ENCODE peak calls at places on chromosomes 1 and 21, in six cellular contexts. N, P, U, L, B and E are unnamed samples.

GRCh38 chr1:28173980-28174297 is 2.6 kb downstream of the PTAFR start:
- DNase-seq in B (no peak), L (no peak), P (no peak), N (peak), U (no peak), E (no peak)

GRCh38 chr1:246624091-246624490 is 57.8 kb downstream of the CNST start:
- DNase-seq in U (no peak), B (no peak), N (no peak), P (no peak), L (no peak), E (no peak)

GRCh38 chr1:84199257-84199656 is 55.2 kb downstream of the PRKACB start:
- DNase-seq in L (no peak), P (no peak), B (no peak), N (no peak), U (no peak), E (no peak)

GRCh38 chr1:85361106-85361505 is 84.7 kb upstream of the BCL10 start:
- DNase-seq in P (no peak), U (no peak), B (no peak), L (no peak), N (peak), E (no peak)

GRCh38 chr21:44011774-44012473 is at the start of gene TRAPPC10:
- DNase-seq in L (peak), P (peak), U (peak), B (peak), N (peak), E (peak)

GRCh38 chr1:225660544-225660946 is 7.6 kb upstream of the ENAH start:
- DNase-seq in U (no peak), B (no peak), P (no peak), N (no peak), L (no peak), E (no peak)

GRCh38 chr1:180633092-180634045 is 1.5 kb downstream of the XPR1 start:
- DNase-seq in L (no peak), P (no peak), U (no peak), B (no peak), N (no peak), E (no peak)

GRCh38 chr1:201157949-201158348 is 3.7 kb upstream of the TMEM9 start:
- DNase-seq in P (no peak), B (no peak), U (no peak), N (no peak), L (no peak), E (no peak)

GRCh38 chr1:70840260-70840953 is 207.2 kb downstream of the PTGER3 start:
- DNase-seq in N (no peak), P (no peak), U (no peak), L (no peak), B (no peak), E (no peak)

GRCh38 chr1:53643061-53643880 is 95.7 kb downstream of the GLIS1 start:
- DNase-seq in P (no peak), L (peak), B (no peak), N (no peak), U (no peak), E (no peak)

GRCh38 chr1:212255705-212256307 is 29.4 kb upstream of the PPP2R5A start:
- DNase-seq in L (no peak), B (no peak), N (no peak), P (no peak), U (no peak), E (no peak)

GRCh38 chr21:15935530-15935929 is 205.7 kb downstream of the USP25 start:
- DNase-seq in N (no peak), B (no peak), U (no peak), P (no peak), L (no peak), E (no peak)

GRCh38 chr1:65527211-65527610 is 106.7 kb downstream of the LEPR start:
- DNase-seq in B (no peak), L (no peak), P (no peak), U (no peak), N (no peak), E (no peak)

GRCh38 chr1:99481391-99481996 is 164.4 kb upstream of the PALMD start:
- DNase-seq in N (peak), L (no peak), P (no peak), B (peak), U (no peak), E (no peak)

GRCh38 chr1:154157520-154158306 is 2.8 kb upstream of the NUP210L start:
- DNase-seq in L (no peak), P (peak), B (peak), U (peak), N (peak), E (no peak)

GRCh38 chr1:224809613-224810012 is 119.9 kb upstream of the DNAH14 start:
- DNase-seq in L (no peak), B (no peak), U (no peak), N (no peak), P (no peak), E (no peak)

GRCh38 chr1:186076006-186076405 is 299.0 kb downstream of the TPR start:
- DNase-seq in U (no peak), P (no peak), L (no peak), B (no peak), N (no peak), E (no peak)

GRCh38 chr1:23558140-23558871 is 995 bp downstream of the ID3 start:
- DNase-seq in U (peak), L (peak), B (peak), P (peak), N (no peak), E (no peak)

GRCh38 chr1:153968400-153968799 is 698 bp downstream of the CREB3L4 start:
- DNase-seq in U (no peak), B (no peak), L (no peak), N (no peak), P (no peak), E (no peak)

GRCh38 chr1:9436258-9436657 is 103.0 kb upstream of the SLC25A33 start:
- DNase-seq in U (no peak), P (no peak), N (no peak), B (no peak), L (no peak), E (no peak)

GRCh38 chr21:42469272-42469671 is 26.8 kb downstream of the RSPH1 start:
- DNase-seq in U (no peak), L (no peak), B (no peak), N (no peak), P (no peak), E (peak)

GRCh38 chr1:84758968-84759491 is 68.8 kb upstream of the SSX2IP start:
- DNase-seq in N (peak), P (no peak), L (peak), U (no peak), B (no peak), E (no peak)

GRCh38 chr21:46452719-46453118 is 6.0 kb upstream of the DIP2A start:
- DNase-seq in U (no peak), L (peak), N (no peak), B (no peak), P (no peak), E (no peak)

GRCh38 chr1:167871331-167871730 is 42.6 kb downstream of the ADCY10 start:
- DNase-seq in P (no peak), L (no peak), N (no peak), U (no peak), B (no peak), E (no peak)

GRCh38 chr1:229251185-229251584 is 19.7 kb upstream of the RAB4A start:
- DNase-seq in U (no peak), P (no peak), L (no peak), N (no peak), B (no peak), E (no peak)

GRCh38 chr1:248857201-248857600 is 1.7 kb downstream of the ZNF692 start:
- DNase-seq in B (no peak), L (peak), U (no peak), P (no peak), N (no peak), E (no peak)

GRCh38 chr1:40876891-40877290 is 14.7 kb upstream of the CITED4 start:
- DNase-seq in P (no peak), U (no peak), L (no peak), B (no peak), N (no peak), E (no peak)

GRCh38 chr21:45866473-45867010 is 115.0 kb upstream of the COL6A1 start:
- DNase-seq in B (no peak), N (no peak), P (no peak), L (no peak), U (no peak), E (no peak)

GRCh38 chr21:33133912-33134311 is 64.0 kb downstream of the OLIG1 start:
- DNase-seq in B (no peak), P (no peak), L (no peak), N (no peak), U (no peak), E (no peak)

GRCh38 chr1:145855426-145855948 is 3.4 kb downstream of the PIAS3 start:
- DNase-seq in L (peak), P (no peak), B (no peak), U (no peak), N (no peak), E (no peak)
- TF ChIP-seq CTCF in L (no peak), P (no peak), B (peak), U (no peak), N (peak), E (no peak)

DNA sequence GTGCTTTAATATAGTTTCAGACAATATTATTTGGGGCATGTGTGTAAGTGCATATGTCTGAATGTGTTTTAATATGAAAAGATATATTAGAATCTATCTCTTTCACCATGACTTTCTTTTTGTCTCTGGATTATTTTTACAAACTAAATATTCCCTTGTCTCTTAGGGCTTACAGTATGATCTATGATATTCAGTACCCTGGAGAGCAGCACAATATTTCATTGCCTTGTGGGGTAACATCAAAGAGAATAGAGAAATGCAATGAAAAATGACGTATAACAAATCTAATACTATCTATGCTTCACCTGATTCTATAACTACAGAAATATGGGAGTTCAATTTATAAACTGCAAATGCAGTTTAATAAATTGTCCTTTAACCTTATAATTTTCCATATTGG is 2084.5 kb downstream of the MRPL39 start:
- DNase-seq in L (no peak), B (no peak), N (no peak), U (no peak), P (no peak), E (no peak)
- TF ChIP-seq CTCF in L (no peak), B (no peak), N (no peak), U (no peak), P (no peak), E (no peak)

GRCh38 chr1:31915438-31915837 is 22.7 kb downstream of the PTP4A2 start:
- DNase-seq in P (no peak), N (no peak), B (no peak), L (no peak), U (no peak), E (no peak)

GRCh38 chr1:31923905-31924304 is 14.3 kb downstream of the PTP4A2 start:
- DNase-seq in U (no peak), L (no peak), P (no peak), B (no peak), N (no peak), E (no peak)

GRCh38 chr1:31920986-31921385 is 17.2 kb downstream of the PTP4A2 start:
- DNase-seq in P (no peak), N (no peak), U (no peak), B (no peak), L (no peak), E (no peak)

GRCh38 chr1:31924839-31925238 is 13.3 kb downstream of the PTP4A2 start:
- DNase-seq in P (no peak), L (no peak), B (no peak), U (no peak), N (no peak), E (no peak)

GRCh38 chr1:31919591-31919990 is 18.6 kb downstream of the PTP4A2 start:
- DNase-seq in B (no peak), L (no peak), U (no peak), N (no peak), P (no peak), E (no peak)
- TF ChIP-seq CTCF in B (no peak), L (no peak), U (no peak), N (no peak), P (no peak), E (no peak)

DNA sequence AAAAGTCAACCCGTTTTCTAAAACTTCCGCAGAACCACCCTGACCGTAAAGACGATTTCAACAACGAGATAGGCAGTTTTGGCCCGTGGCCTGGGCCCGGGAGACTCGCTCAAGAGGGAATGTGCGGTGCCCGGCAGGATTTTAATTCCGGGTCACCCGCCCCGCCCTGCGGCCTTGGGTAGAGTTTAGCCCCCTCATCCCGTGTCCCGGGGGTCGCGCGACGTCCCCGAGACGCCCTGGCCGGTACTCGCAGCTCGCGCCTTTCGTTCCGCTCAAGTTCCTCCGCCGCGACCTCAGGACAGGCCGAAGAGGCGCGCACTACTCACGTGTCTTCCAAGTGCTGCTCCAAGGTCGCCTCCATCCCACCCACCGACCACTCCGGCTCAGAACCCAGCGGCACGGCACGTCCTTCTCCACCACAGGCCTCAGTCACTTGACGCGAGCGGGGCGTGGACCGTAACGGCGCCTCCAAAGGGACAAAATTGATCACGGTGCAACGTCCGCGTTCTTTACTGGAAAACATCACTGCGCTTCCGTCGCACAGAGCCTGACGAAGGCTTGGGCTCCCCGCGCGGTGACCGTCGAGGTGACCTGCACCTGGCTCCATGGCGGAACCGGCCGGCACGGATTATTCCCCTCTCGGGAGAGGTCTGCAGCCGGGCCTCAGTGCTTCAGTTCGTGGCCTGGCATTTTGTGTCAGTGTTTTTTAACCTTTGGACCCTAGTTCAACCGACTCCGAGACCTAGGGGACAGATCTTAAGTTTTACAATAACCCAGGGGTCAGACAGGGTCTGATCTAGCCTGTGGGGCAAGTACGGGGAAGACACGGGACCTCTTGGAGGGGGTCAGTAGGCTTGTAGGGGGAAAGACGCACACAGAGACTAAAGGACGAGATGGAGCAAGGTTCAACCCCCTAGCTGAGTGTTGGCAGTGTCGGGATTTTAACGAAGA is at the start of gene LAMTOR5:
- DNase-seq in N (peak), L (peak), P (peak), B (peak), U (peak), E (peak)
- TF ChIP-seq CTCF in N (no peak), L (no peak), P (no peak), B (no peak), U (no peak), E (no peak)

DNA sequence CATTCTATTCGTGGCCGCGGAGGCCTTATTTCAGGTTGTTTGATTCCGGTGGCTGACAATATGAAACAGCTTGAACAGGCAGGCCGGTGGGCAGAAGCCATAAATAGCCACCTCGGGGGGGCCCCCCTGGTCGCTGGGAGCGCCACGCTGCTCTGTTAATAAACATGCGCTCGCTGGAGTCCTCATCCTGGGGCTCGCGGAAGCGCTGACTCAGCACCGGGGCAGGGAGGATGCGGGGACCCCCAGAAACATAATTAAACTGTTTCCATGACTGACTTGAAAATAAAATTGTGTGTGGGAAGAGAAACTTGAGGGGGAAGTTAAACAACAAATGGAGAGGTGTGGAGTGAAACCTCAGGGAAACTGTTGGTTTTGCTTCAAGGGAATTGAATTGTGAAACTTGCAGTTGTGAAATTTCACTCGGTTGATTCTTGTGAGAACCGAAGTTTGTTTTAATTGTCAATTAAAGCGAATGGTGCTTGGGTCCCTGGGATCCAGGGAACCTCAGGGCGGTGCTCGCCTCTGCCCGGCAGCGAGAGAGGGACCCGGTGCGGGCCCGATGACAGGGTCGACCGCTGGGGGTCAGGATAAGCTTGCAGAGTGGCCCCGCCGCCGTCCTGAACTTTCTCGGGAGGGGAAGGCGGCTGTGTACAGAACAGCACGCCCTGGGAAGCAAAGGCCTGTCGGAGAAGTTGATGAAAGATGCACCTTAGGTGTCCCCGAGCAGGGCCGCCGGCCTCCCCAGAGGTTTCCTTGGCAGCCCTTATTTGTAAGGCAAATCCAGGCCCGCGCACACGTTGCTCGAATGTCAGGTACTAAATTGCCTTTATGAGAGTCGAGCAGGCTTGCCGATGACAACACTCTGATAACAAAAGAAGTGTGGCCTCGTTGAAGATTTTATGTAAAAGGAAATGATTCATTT is 176.9 kb upstream of the LMO4 start:
- DNase-seq in U (peak), B (peak), N (peak), L (peak), P (no peak), E (peak)
- TF ChIP-seq CTCF in U (no peak), B (peak), N (peak), L (peak), P (no peak), E (no peak)